ENCODE peak calls at places on chromosomes 5 and 9, in ten cellular contexts. One of them, this sample, is unnamed.

GRCh38 chr9:73011346-73011745 is 58.5 kb upstream of the ALDH1A1 start:
- DNase-seq in SK-N-SH: no peak
- DNase-seq in H1: no peak
- DNase-seq in ovary: no peak
- DNase-seq in HepG2: no peak
- DNase-seq in GM12878: no peak
- DNase-seq in transverse colon: no peak
- DNase-seq in sigmoid colon: no peak
- DNase-seq in stomach: no peak
- DNase-seq in A549: no peak
- DNase-seq in this sample: no peak

GRCh38 chr9:22002038-22002437 is 7.1 kb downstream of the CDKN2B start:
- DNase-seq in HepG2: no peak
- DNase-seq in H1: no peak
- DNase-seq in sigmoid colon: no peak
- DNase-seq in GM12878: no peak
- DNase-seq in ovary: no peak
- DNase-seq in A549: no peak
- DNase-seq in stomach: no peak
- DNase-seq in SK-N-SH: no peak
- DNase-seq in transverse colon: no peak
- DNase-seq in this sample: no peak

GRCh38 chr9:34457266-34458012 is 931 bp downstream of the FAM219A start:
- DNase-seq in transverse colon: peak; percentile 56
- DNase-seq in sigmoid colon: peak; percentile 90
- DNase-seq in SK-N-SH: peak; percentile 81
- DNase-seq in stomach: peak; percentile 66
- DNase-seq in GM12878: no peak
- DNase-seq in HepG2: no peak
- DNase-seq in H1: peak; percentile 76
- DNase-seq in A549: peak; percentile 62
- DNase-seq in ovary: peak; percentile 69
- DNase-seq in this sample: peak; percentile 45

GRCh38 chr9:85876628-85877027 is 64.3 kb upstream of the NAA35 start:
- DNase-seq in SK-N-SH: no peak
- DNase-seq in transverse colon: no peak
- DNase-seq in A549: no peak
- DNase-seq in ovary: no peak
- DNase-seq in H1: no peak
- DNase-seq in GM12878: no peak
- DNase-seq in stomach: no peak
- DNase-seq in sigmoid colon: no peak
- DNase-seq in HepG2: no peak
- DNase-seq in this sample: no peak

GRCh38 chr9:106648799-106649198 is 214.2 kb upstream of the ZNF462 start:
- DNase-seq in ovary: no peak
- DNase-seq in GM12878: no peak
- DNase-seq in A549: no peak
- DNase-seq in HepG2: no peak
- DNase-seq in SK-N-SH: no peak
- DNase-seq in sigmoid colon: no peak
- DNase-seq in stomach: no peak
- DNase-seq in transverse colon: no peak
- DNase-seq in H1: no peak
- DNase-seq in this sample: no peak

GRCh38 chr5:150514708-150515211 is 6.8 kb downstream of the NDST1 start:
- DNase-seq in A549: peak; percentile 65
- DNase-seq in transverse colon: no peak
- DNase-seq in stomach: peak; percentile 80
- DNase-seq in sigmoid colon: no peak
- DNase-seq in ovary: no peak
- DNase-seq in GM12878: no peak
- DNase-seq in SK-N-SH: no peak
- DNase-seq in HepG2: peak; percentile 39
- DNase-seq in H1: no peak
- DNase-seq in this sample: no peak

GRCh38 chr5:126857472-126858410 is 80.8 kb downstream of the LMNB1 start:
- DNase-seq in ovary: peak; percentile 36
- DNase-seq in transverse colon: no peak
- DNase-seq in A549: no peak
- DNase-seq in sigmoid colon: peak; percentile 85
- DNase-seq in H1: peak; percentile 44
- DNase-seq in SK-N-SH: no peak
- DNase-seq in stomach: no peak
- DNase-seq in HepG2: no peak
- DNase-seq in GM12878: no peak
- DNase-seq in this sample: no peak

GRCh38 chr9:79254900-79255651 is 316.7 kb upstream of the TLE4 start:
- DNase-seq in HepG2: no peak
- DNase-seq in sigmoid colon: no peak
- DNase-seq in SK-N-SH: no peak
- DNase-seq in transverse colon: no peak
- DNase-seq in GM12878: no peak
- DNase-seq in ovary: no peak
- DNase-seq in A549: peak; percentile 29
- DNase-seq in stomach: no peak
- DNase-seq in H1: no peak
- DNase-seq in this sample: no peak

GRCh38 chr5:172602712-172603289 is 38.3 kb upstream of the NEURL1B start:
- DNase-seq in A549: no peak
- DNase-seq in transverse colon: no peak
- DNase-seq in GM12878: no peak
- DNase-seq in HepG2: no peak
- DNase-seq in stomach: no peak
- DNase-seq in SK-N-SH: no peak
- DNase-seq in ovary: no peak
- DNase-seq in sigmoid colon: peak; percentile 65
- DNase-seq in H1: no peak
- DNase-seq in this sample: no peak
- TF ChIP-seq EP300 in A549: no peak
- TF ChIP-seq EP300 in transverse colon: no peak
- TF ChIP-seq EP300 in GM12878: no peak
- TF ChIP-seq EP300 in HepG2: no peak
- TF ChIP-seq EP300 in stomach: no peak
- TF ChIP-seq EP300 in SK-N-SH: no peak
- TF ChIP-seq EP300 in ovary: no peak
- TF ChIP-seq EP300 in sigmoid colon: no peak
- TF ChIP-seq EP300 in H1: no peak
- TF ChIP-seq EP300 in this sample: no peak

GRCh38 chr5:116626272-116626723 is 51.7 kb upstream of the SEMA6A start:
- DNase-seq in SK-N-SH: no peak
- DNase-seq in GM12878: no peak
- DNase-seq in ovary: peak; percentile 91
- DNase-seq in H1: no peak
- DNase-seq in stomach: peak; percentile 63
- DNase-seq in transverse colon: peak; percentile 67
- DNase-seq in HepG2: no peak
- DNase-seq in A549: no peak
- DNase-seq in sigmoid colon: peak; percentile 92
- DNase-seq in this sample: peak; percentile 97
- TF ChIP-seq EP300 in SK-N-SH: no peak
- TF ChIP-seq EP300 in GM12878: no peak
- TF ChIP-seq EP300 in ovary: no peak
- TF ChIP-seq EP300 in H1: no peak
- TF ChIP-seq EP300 in stomach: no peak
- TF ChIP-seq EP300 in transverse colon: no peak
- TF ChIP-seq EP300 in HepG2: no peak
- TF ChIP-seq EP300 in A549: no peak
- TF ChIP-seq EP300 in sigmoid colon: peak; percentile 14
- TF ChIP-seq EP300 in this sample: peak; percentile 89

DNA sequence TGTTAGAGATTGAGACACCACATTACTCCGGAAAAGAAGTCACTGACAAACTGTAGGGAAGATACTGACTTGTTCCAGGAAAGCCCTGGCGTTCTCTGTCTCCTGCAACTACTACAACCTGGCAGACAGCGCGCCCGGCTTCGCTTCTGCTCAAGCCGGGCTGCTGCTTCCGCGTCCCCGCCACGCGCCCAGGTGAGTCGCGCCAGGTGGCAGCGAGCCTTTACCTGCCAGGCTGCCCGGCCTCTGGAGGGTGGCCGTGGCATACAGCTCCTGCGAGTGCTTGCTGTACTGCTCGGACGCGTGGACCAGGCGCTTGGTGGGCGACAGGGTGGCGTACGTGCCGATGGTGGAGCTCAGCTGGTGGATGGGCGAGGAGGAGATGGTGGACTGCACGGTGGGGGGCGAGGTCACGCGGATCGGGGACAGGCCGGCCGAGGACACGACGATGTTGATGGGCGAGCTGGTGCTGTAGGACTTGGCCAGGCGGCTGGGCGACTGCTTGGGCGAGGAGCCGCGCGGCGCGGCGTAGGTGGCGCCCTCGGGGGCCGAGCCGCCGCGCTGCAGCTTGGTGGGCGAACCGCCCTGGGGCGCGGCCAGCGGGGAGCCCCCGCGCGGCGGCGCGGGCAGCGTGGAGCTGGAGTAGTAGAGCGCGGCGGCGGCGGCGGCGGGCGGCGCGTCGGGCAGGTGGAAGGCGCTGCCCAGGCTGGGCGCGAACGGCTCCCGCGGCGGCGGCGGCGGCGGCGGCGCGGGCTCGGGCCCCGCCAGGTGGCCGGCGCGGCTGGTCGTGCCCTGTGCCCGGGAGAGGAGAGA is 519.6 kb downstream of the CTNND2 start:
- DNase-seq in stomach: peak; percentile 71
- DNase-seq in transverse colon: no peak
- DNase-seq in HepG2: no peak
- DNase-seq in ovary: peak; percentile 37
- DNase-seq in A549: no peak
- DNase-seq in GM12878: no peak
- DNase-seq in SK-N-SH: peak; percentile 27
- DNase-seq in H1: peak; percentile 62
- DNase-seq in sigmoid colon: peak; percentile 60
- DNase-seq in this sample: no peak
- TF ChIP-seq EP300 in stomach: no peak
- TF ChIP-seq EP300 in transverse colon: no peak
- TF ChIP-seq EP300 in HepG2: no peak
- TF ChIP-seq EP300 in ovary: no peak
- TF ChIP-seq EP300 in A549: no peak
- TF ChIP-seq EP300 in GM12878: no peak
- TF ChIP-seq EP300 in SK-N-SH: no peak
- TF ChIP-seq EP300 in H1: no peak
- TF ChIP-seq EP300 in sigmoid colon: no peak
- TF ChIP-seq EP300 in this sample: no peak

GRCh38 chr5:147670815-147671214 is 111.7 kb downstream of the JAKMIP2 start:
- DNase-seq in GM12878: no peak
- DNase-seq in SK-N-SH: no peak
- DNase-seq in transverse colon: no peak
- DNase-seq in stomach: no peak
- DNase-seq in A549: no peak
- DNase-seq in H1: no peak
- DNase-seq in sigmoid colon: no peak
- DNase-seq in HepG2: no peak
- DNase-seq in ovary: no peak
- DNase-seq in this sample: no peak

GRCh38 chr5:147669113-147669869 is 113.2 kb downstream of the JAKMIP2 start:
- DNase-seq in SK-N-SH: peak; percentile 21
- DNase-seq in transverse colon: no peak
- DNase-seq in stomach: no peak
- DNase-seq in ovary: no peak
- DNase-seq in A549: no peak
- DNase-seq in H1: no peak
- DNase-seq in GM12878: no peak
- DNase-seq in HepG2: no peak
- DNase-seq in sigmoid colon: peak; percentile 75
- DNase-seq in this sample: no peak

GRCh38 chr5:147673276-147673675 is 109.3 kb downstream of the JAKMIP2 start:
- DNase-seq in transverse colon: no peak
- DNase-seq in sigmoid colon: no peak
- DNase-seq in ovary: no peak
- DNase-seq in stomach: no peak
- DNase-seq in HepG2: no peak
- DNase-seq in A549: no peak
- DNase-seq in SK-N-SH: no peak
- DNase-seq in GM12878: no peak
- DNase-seq in H1: no peak
- DNase-seq in this sample: no peak

GRCh38 chr5:147668385-147668784 is 114.1 kb downstream of the JAKMIP2 start:
- DNase-seq in SK-N-SH: no peak
- DNase-seq in ovary: no peak
- DNase-seq in transverse colon: no peak
- DNase-seq in A549: no peak
- DNase-seq in GM12878: no peak
- DNase-seq in stomach: no peak
- DNase-seq in HepG2: no peak
- DNase-seq in H1: no peak
- DNase-seq in sigmoid colon: no peak
- DNase-seq in this sample: no peak

DNA sequence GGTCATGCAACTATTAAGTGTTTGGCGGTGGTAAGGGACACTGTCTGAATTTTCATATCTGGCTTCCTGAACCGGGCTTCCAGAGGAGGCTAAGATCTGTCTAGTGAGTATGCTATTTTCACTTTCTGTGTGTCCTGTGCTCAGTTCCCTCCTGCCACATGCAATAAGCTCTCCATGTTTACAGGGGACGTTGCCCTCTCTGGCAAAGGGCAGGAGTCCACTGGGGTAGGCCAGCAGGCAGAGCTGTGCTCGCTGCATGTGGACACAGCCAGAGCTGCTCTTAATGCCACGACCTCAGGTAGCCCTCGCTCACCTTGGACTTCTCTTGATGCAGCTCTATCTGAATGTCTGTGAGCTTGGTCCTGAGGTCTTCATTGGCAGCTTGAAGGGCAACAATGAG is 111.2 kb downstream of the JAKMIP2 start:
- DNase-seq in sigmoid colon: no peak
- DNase-seq in stomach: no peak
- DNase-seq in H1: no peak
- DNase-seq in transverse colon: no peak
- DNase-seq in ovary: no peak
- DNase-seq in SK-N-SH: no peak
- DNase-seq in A549: no peak
- DNase-seq in HepG2: peak; percentile 43
- DNase-seq in GM12878: no peak
- DNase-seq in this sample: no peak
- TF ChIP-seq EP300 in sigmoid colon: no peak
- TF ChIP-seq EP300 in stomach: no peak
- TF ChIP-seq EP300 in H1: no peak
- TF ChIP-seq EP300 in transverse colon: no peak
- TF ChIP-seq EP300 in ovary: no peak
- TF ChIP-seq EP300 in SK-N-SH: no peak
- TF ChIP-seq EP300 in A549: no peak
- TF ChIP-seq EP300 in HepG2: peak; percentile 12
- TF ChIP-seq EP300 in GM12878: no peak
- TF ChIP-seq EP300 in this sample: no peak

GRCh38 chr9:135644631-135645218 is 5.4 kb upstream of the GLT6D1 start:
- DNase-seq in SK-N-SH: no peak
- DNase-seq in transverse colon: no peak
- DNase-seq in ovary: no peak
- DNase-seq in H1: no peak
- DNase-seq in A549: no peak
- DNase-seq in GM12878: no peak
- DNase-seq in sigmoid colon: no peak
- DNase-seq in HepG2: no peak
- DNase-seq in stomach: no peak
- DNase-seq in this sample: no peak
- TF ChIP-seq EP300 in SK-N-SH: no peak
- TF ChIP-seq EP300 in transverse colon: no peak
- TF ChIP-seq EP300 in ovary: no peak
- TF ChIP-seq EP300 in H1: no peak
- TF ChIP-seq EP300 in A549: no peak
- TF ChIP-seq EP300 in GM12878: no peak
- TF ChIP-seq EP300 in sigmoid colon: no peak
- TF ChIP-seq EP300 in HepG2: no peak
- TF ChIP-seq EP300 in stomach: no peak
- TF ChIP-seq EP300 in this sample: no peak

GRCh38 chr5:28810751-28811136 is 1772.4 kb upstream of the CDH9 start:
- DNase-seq in HepG2: peak; percentile 1
- DNase-seq in A549: no peak
- DNase-seq in sigmoid colon: no peak
- DNase-seq in stomach: no peak
- DNase-seq in GM12878: no peak
- DNase-seq in SK-N-SH: no peak
- DNase-seq in H1: no peak
- DNase-seq in transverse colon: no peak
- DNase-seq in ovary: no peak
- DNase-seq in this sample: no peak
- TF ChIP-seq EP300 in HepG2: no peak
- TF ChIP-seq EP300 in A549: no peak
- TF ChIP-seq EP300 in sigmoid colon: no peak
- TF ChIP-seq EP300 in stomach: no peak
- TF ChIP-seq EP300 in GM12878: no peak
- TF ChIP-seq EP300 in SK-N-SH: no peak
- TF ChIP-seq EP300 in H1: no peak
- TF ChIP-seq EP300 in transverse colon: no peak
- TF ChIP-seq EP300 in ovary: no peak
- TF ChIP-seq EP300 in this sample: no peak